ENCODE peak calls at places on chromosomes 6 and 20, in four cellular contexts. D is globus pallidus, G is lower lobe of right lung, Z is germinal center. U is an unnamed sample.

GRCh38 chr20:17967595-17968365 is 814 bp downstream of the SNX5 start:
- DNase-seq in D (peak), G (no peak), Z (peak), U (peak)

GRCh38 chr6:193773-194310 is 98.4 kb upstream of the DUSP22 start:
- DNase-seq in D (no peak), G (no peak), Z (no peak), U (peak)

GRCh38 chr6:82144007-82144851 is 103.3 kb downstream of the IBTK start:
- DNase-seq in D (no peak), G (no peak), Z (no peak), U (no peak)

GRCh38 chr20:62069741-62070216 is 4.1 kb upstream of the TAF4 start:
- DNase-seq in D (no peak), G (no peak), Z (no peak), U (no peak)

GRCh38 chr20:44407402-44408184 is 52.1 kb downstream of the HNF4A start:
- DNase-seq in D (no peak), G (no peak), Z (no peak), U (no peak)

GRCh38 chr6:111534366-111534765 is 51.3 kb upstream of the REV3L start:
- DNase-seq in D (peak), G (peak), Z (no peak), U (peak)

GRCh38 chr20:56422131-56422823 is 10.2 kb downstream of the CASS4 start:
- DNase-seq in D (no peak), G (no peak), Z (no peak), U (no peak)

GRCh38 chr20:20211274-20211987 is 156.5 kb upstream of the INSM1 start:
- DNase-seq in D (no peak), G (no peak), Z (no peak), U (no peak)

GRCh38 chr6:50720623-50721022 is 7.3 kb downstream of the TFAP2D start:
- DNase-seq in D (no peak), G (no peak), Z (no peak), U (no peak)

GRCh38 chr6:64505312-64505711 is 869.7 kb downstream of the PHF3 start:
- DNase-seq in D (peak), G (no peak), Z (no peak), U (peak)

U was measured in NAMALWA.